ENCODE peak calls at places on chromosomes 5 and 9, in six cellular contexts. T, X, P, M, N and Y are unnamed samples.

GRCh38 chr5:136279314-136279713 is 86.0 kb downstream of the TRPC7 start:
- DNase-seq in T (no peak), X (no peak), P (no peak), M (no peak), N (no peak), Y (no peak)

GRCh38 chr5:36047375-36048160 is 19.1 kb downstream of the UGT3A2 start:
- DNase-seq in T (no peak), X (no peak), P (no peak), M (no peak), N (no peak), Y (no peak)

GRCh38 chr9:133747309-133747708 is 9.2 kb upstream of the SARDH start:
- DNase-seq in T (no peak), X (no peak), P (no peak), M (no peak), N (no peak), Y (no peak)

GRCh38 chr5:58299266-58299665 is 160.6 kb downstream of the PLK2 start:
- DNase-seq in T (no peak), X (no peak), P (no peak), M (no peak), N (no peak), Y (no peak)

GRCh38 chr9:136410500-136411287 is at the start of the genes ENTR1 and PMPCA:
- DNase-seq in T (peak), X (peak), P (peak), M (peak), N (no peak), Y (peak)

GRCh38 chr9:128203842-128204551 is 818 bp downstream of the DNM1 start:
- DNase-seq in T (no peak), X (no peak), P (peak), M (no peak), N (no peak), Y (no peak)

GRCh38 chr9:27726244-27727141 is 153.2 kb upstream of the C9orf72 start:
- DNase-seq in T (peak), X (peak), P (peak), M (peak), N (peak), Y (peak)

GRCh38 chr5:54673523-54674225 is 156.1 kb downstream of the SNX18 start:
- DNase-seq in T (no peak), X (no peak), P (no peak), M (peak), N (no peak), Y (no peak)

GRCh38 chr5:31935702-31936347 is 238.3 kb downstream of the GOLPH3 start:
- DNase-seq in T (no peak), X (no peak), P (no peak), M (no peak), N (no peak), Y (no peak)

GRCh38 chr5:177378884-177379883 is 5.0 kb upstream of the SLC34A1 start:
- DNase-seq in T (peak), X (no peak), P (peak), M (no peak), N (no peak), Y (no peak)

GRCh38 chr5:16461026-16461425 is 4.6 kb downstream of the ZNF622 start:
- DNase-seq in T (no peak), X (no peak), P (no peak), M (no peak), N (no peak), Y (no peak)

GRCh38 chr9:120914953-120915352 is 11.6 kb downstream of the TRAF1 start:
- DNase-seq in T (no peak), X (no peak), P (no peak), M (no peak), N (no peak), Y (no peak)

GRCh38 chr9:85522459-85523092 is 219.2 kb downstream of the AGTPBP1 start:
- DNase-seq in T (no peak), X (peak), P (no peak), M (no peak), N (peak), Y (no peak)

GRCh38 chr9:92713528-92713927 is 43.6 kb upstream of the IPPK start:
- DNase-seq in T (no peak), X (no peak), P (no peak), M (no peak), N (no peak), Y (no peak)

GRCh38 chr9:6495484-6495883 is 82.5 kb downstream of the UHRF2 start:
- DNase-seq in T (no peak), X (no peak), P (no peak), M (no peak), N (no peak), Y (no peak)

GRCh38 chr9:6501526-6502210 is 88.7 kb downstream of the UHRF2 start:
- DNase-seq in T (no peak), X (no peak), P (no peak), M (no peak), N (no peak), Y (no peak)

GRCh38 chr9:6502399-6502798 is 89.4 kb downstream of the UHRF2 start:
- DNase-seq in T (no peak), X (no peak), P (no peak), M (no peak), N (no peak), Y (no peak)

DNA sequence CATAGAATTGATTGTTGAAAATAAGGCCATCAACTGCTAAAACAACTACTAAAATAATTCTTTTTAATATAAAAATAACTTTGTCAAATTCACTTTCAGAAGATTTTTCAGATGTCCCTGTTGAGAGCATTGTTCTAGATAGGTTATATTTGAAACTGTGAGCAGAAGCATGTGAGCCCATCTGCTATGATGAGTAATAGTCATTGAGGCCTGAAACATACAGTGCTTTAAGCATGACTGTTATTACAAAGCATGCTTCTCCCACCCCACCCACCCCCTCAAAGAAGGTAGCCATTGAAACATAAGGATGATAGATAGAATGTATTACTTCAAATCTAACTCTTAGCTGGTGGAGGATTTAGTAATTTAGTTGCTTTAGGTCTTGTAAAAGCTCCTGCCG is 86.0 kb downstream of the UHRF2 start:
- DNase-seq in T (no peak), X (no peak), P (no peak), M (no peak), N (no peak), Y (no peak)
- TF ChIP-seq ZNF274 in T (no peak), X (no peak), P (no peak), M (no peak), N (no peak), Y (no peak)

DNA sequence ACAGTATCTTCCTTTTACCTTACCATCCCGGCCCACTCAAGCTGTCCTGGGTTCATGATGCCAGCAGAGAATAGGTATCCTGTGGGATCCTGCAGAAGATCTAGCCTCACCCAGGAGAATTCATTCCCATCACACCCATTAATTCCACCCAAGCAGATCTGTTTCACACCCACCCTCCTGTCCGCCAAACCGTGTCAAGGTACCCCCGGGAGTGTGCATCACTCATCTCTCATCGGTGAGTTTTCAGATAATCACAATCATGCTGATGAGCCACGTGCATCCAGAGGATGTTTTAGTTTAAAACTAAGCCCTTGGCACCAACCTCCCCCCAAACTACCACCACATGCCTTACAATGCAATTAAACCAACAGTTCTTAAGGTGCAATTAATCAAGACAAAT is 18.8 kb downstream of the ANKH start:
- DNase-seq in T (no peak), X (no peak), P (no peak), M (no peak), N (no peak), Y (no peak)
- TF ChIP-seq YY1 in T (no peak), X (no peak), P (no peak), M (no peak), N (no peak), Y (no peak)

GRCh38 chr9:124257865-124258764 is at the start of gene NEK6:
- DNase-seq in T (no peak), X (no peak), P (peak), M (no peak), N (no peak), Y (no peak)
- TF ChIP-seq ZNF274 in T (peak), X (no peak), P (no peak), M (no peak), N (no peak), Y (no peak)

GRCh38 chr9:87116492-87116891 is 169.2 kb upstream of the GAS1 start:
- DNase-seq in T (no peak), X (no peak), P (no peak), M (no peak), N (no peak), Y (no peak)

GRCh38 chr9:87118594-87118993 is 171.3 kb upstream of the GAS1 start:
- DNase-seq in T (no peak), X (no peak), P (no peak), M (no peak), N (no peak), Y (no peak)

GRCh38 chr9:87115790-87116189 is 168.5 kb upstream of the GAS1 start:
- DNase-seq in T (no peak), X (no peak), P (no peak), M (no peak), N (no peak), Y (no peak)

GRCh38 chr9:87120610-87121009 is 173.3 kb upstream of the GAS1 start:
- DNase-seq in T (no peak), X (no peak), P (no peak), M (no peak), N (no peak), Y (no peak)

DNA sequence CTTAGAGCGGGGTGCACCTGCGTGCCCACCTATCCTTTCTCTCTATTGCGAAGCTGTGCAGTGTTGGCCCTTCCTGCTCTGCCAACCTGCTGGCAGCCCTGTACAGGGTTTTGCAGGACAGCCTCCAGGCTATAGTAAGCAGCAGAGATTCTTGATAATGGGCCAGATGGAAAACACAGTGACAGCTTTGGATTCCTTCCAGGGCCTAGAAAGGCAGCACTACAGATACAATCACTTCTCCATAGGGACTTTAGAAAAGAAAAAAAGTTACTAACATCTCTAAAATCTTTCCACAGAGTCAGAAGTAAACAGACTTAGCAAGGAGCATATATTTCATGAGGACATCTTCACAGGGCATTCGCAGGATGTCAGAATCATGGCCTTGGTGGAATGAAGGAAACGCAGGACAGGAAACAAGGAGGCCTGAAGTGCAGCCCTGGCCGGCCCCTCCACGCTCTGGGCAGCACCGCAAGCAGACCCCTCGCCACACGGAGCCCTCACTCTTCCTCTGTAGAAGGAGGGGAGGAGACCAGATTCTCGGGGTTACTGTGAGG is 172.1 kb upstream of the GAS1 start:
- DNase-seq in T (no peak), X (no peak), P (no peak), M (no peak), N (no peak), Y (no peak)
- TF ChIP-seq YY1 in T (no peak), X (no peak), P (no peak), M (no peak), N (no peak), Y (no peak)

GRCh38 chr5:134943547-134943946 is 24.2 kb upstream of the CATSPER3 start:
- DNase-seq in T (no peak), X (no peak), P (no peak), M (no peak), N (no peak), Y (no peak)
- TF ChIP-seq ZNF274 in T (no peak), X (no peak), P (no peak), M (no peak), N (no peak), Y (no peak)

GRCh38 chr9:971901-972511 is 4.4 kb upstream of the DMRT3 start:
- DNase-seq in T (no peak), X (peak), P (no peak), M (no peak), N (no peak), Y (no peak)
- TF ChIP-seq YY1 in T (no peak), X (no peak), P (no peak), M (no peak), N (no peak), Y (no peak)

GRCh38 chr5:150138551-150139265 is 16.9 kb downstream of the PDGFRB start:
- DNase-seq in T (peak), X (no peak), P (no peak), M (no peak), N (no peak), Y (no peak)
- TF ChIP-seq ZNF274 in T (no peak), X (no peak), P (no peak), M (no peak), N (no peak), Y (no peak)

GRCh38 chr5:94749048-94749447 is 130.6 kb downstream of the SLF1 start:
- DNase-seq in T (no peak), X (no peak), P (no peak), M (no peak), N (no peak), Y (no peak)

GRCh38 chr5:94754824-94755223 is 136.4 kb downstream of the SLF1 start:
- DNase-seq in T (no peak), X (no peak), P (no peak), M (no peak), N (no peak), Y (no peak)

GRCh38 chr5:94750681-94751080 is 132.2 kb downstream of the SLF1 start:
- DNase-seq in T (no peak), X (no peak), P (no peak), M (no peak), N (no peak), Y (no peak)

GRCh38 chr5:94748212-94748611 is 129.7 kb downstream of the SLF1 start:
- DNase-seq in T (no peak), X (no peak), P (no peak), M (no peak), N (no peak), Y (no peak)

DNA sequence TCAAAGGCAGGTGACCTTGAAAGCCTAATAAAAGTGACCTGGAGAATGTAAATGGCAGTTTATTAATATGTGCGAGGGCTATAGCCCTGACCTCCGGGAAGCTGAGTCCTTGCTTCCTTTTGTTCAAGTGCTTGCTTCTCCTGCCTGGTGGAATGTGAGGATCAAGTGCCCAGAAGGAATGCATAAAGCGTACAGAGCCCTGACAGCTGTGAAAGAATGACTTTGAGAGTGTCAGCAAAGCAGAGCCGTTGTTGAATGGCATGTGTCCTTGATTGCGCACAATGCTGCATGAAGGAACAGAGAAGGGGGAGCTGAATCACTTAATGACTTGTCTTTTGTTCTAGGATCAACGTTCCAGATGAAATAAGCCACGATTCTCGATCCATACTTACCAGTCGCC is 133.0 kb downstream of the SLF1 start:
- DNase-seq in T (no peak), X (no peak), P (no peak), M (no peak), N (no peak), Y (no peak)
- TF ChIP-seq YY1 in T (no peak), X (no peak), P (no peak), M (no peak), N (no peak), Y (no peak)

DNA sequence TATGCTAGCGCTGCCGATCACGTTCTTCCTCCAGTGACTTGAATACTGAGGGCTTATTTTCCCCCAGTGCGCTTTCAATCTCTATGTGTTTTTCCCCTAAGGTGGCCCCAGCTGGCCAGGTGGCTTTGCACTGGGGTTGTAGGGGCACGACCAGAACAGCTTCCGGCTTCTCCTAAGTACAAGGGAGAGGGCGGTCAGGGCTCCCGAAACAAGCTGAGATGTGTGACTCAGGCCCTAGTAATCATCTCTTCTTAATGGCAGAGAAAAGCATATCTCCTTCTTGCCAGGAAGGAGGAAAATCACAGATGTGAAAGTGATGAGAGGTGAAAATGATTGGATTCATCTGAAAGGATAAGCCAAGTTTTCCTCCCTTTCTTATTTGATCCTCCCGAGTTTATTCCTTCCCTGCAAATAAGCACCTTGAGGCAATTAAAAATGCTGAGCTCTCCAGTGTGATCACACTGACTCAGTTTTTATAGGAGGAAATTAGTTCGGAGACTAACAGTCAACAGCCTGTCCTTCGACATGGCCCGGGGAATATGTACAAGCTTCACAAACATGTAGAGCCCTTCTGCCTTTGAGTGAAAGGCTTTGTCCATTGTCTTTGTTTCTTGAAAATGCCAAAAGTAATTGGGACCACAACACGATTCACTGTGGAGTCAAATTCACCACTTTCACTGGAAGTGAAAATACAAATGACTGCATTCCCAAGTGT is 514.8 kb downstream of the PSAT1 start:
- DNase-seq in T (no peak), X (no peak), P (no peak), M (no peak), N (no peak), Y (no peak)
- TF ChIP-seq ZNF274 in T (no peak), X (no peak), P (no peak), M (no peak), N (no peak), Y (no peak)

GRCh38 chr9:13860019-13860418 is 453.9 kb downstream of the NFIB start:
- DNase-seq in T (no peak), X (no peak), P (no peak), M (no peak), N (no peak), Y (no peak)

GRCh38 chr9:13863112-13863511 is 450.8 kb downstream of the NFIB start:
- DNase-seq in T (no peak), X (no peak), P (no peak), M (no peak), N (no peak), Y (no peak)

GRCh38 chr9:13862562-13862961 is 451.4 kb downstream of the NFIB start:
- DNase-seq in T (no peak), X (no peak), P (no peak), M (no peak), N (no peak), Y (no peak)

GRCh38 chr9:13857521-13857920 is 456.4 kb downstream of the NFIB start:
- DNase-seq in T (no peak), X (no peak), P (no peak), M (no peak), N (no peak), Y (no peak)

GRCh38 chr9:13860926-13861325 is 453.0 kb downstream of the NFIB start:
- DNase-seq in T (no peak), X (peak), P (no peak), M (no peak), N (no peak), Y (no peak)
- TF ChIP-seq YY1 in T (no peak), X (no peak), P (no peak), M (no peak), N (no peak), Y (no peak)